ENCODE peak calls at places on chromosomes 11 and 22, in four cellular contexts. V is adrenal gland; A is GM23248; U is CD4-positive, alpha-beta memory T cell. M is an unnamed sample. For H3K9me3, the result is how much of the 10 kb centered on the place peaks cover.

GRCh38 chr11:33899383-33900037 is 7.6 kb upstream of the LMO2 start:
- DNase-seq in U (no peak), A (peak), V (peak), M (no peak)

GRCh38 chr11:108253176-108253575 is 30.3 kb downstream of the ATM start:
- DNase-seq in U (no peak), A (peak), V (no peak), M (no peak)

GRCh38 chr11:555500-556174 is 4.9 kb downstream of the LMNTD2 start:
- DNase-seq in V (no peak), A (no peak), U (no peak), M (no peak)

GRCh38 chr11:20790622-20791021 is 121.2 kb downstream of the NELL1 start:
- DNase-seq in A (no peak), U (no peak), V (no peak), M (no peak)

GRCh38 chr11:69123593-69124545 is 31.9 kb upstream of the SMIM38 start:
- DNase-seq in U (no peak), V (no peak), A (no peak), M (no peak)

GRCh38 chr11:123543796-123544195 is 110.6 kb downstream of the SCN3B start:
- DNase-seq in A (peak), U (no peak), V (peak), M (no peak)

GRCh38 chr11:36177837-36178236 is 111.4 kb downstream of the COMMD9 start:
- DNase-seq in U (no peak), A (no peak), V (no peak), M (no peak)

GRCh38 chr11:129969973-129970372 is 32.7 kb downstream of the PRDM10 start:
- DNase-seq in V (no peak), U (no peak), A (no peak), M (no peak)

GRCh38 chr11:131889146-131889577 is 518.7 kb downstream of the NTM start:
- DNase-seq in U (no peak), V (no peak), A (peak), M (no peak)

GRCh38 chr11:123719452-123719851 is 22.0 kb downstream of the ZNF202 start:
- DNase-seq in A (peak), U (no peak), V (no peak), M (no peak)

GRCh38 chr11:129814244-129814992 is 1.2 kb upstream of the TMEM45B start:
- DNase-seq in A (no peak), U (peak), V (no peak), M (peak)

GRCh38 chr11:107651672-107652071 is 60.2 kb downstream of the SLN start:
- DNase-seq in V (no peak), A (peak), U (no peak), M (no peak)

GRCh38 chr11:111441443-111441842 is 62.4 kb upstream of the POU2AF1 start:
- DNase-seq in U (no peak), A (peak), V (no peak), M (no peak)

GRCh38 chr22:38199826-38200559 is 1.8 kb upstream of the MAFF start:
- DNase-seq in U (no peak), A (no peak), V (no peak), M (no peak)

GRCh38 chr11:2647167-2647566 is 52.6 kb downstream of the KCNQ1OT1 start:
- DNase-seq in A (no peak), V (no peak), U (no peak), M (no peak)
- H3K9me3 ChIP-seq in A (under half), V (half or more), U (under half), M (under half)

GRCh38 chr11:134502153-134502550 is 90.1 kb upstream of the B3GAT1 start:
- DNase-seq in A (no peak), V (peak), U (no peak), M (no peak)
- H3K9me3 ChIP-seq in A (under half), V (under half), U (under half), M (under half)

DNA sequence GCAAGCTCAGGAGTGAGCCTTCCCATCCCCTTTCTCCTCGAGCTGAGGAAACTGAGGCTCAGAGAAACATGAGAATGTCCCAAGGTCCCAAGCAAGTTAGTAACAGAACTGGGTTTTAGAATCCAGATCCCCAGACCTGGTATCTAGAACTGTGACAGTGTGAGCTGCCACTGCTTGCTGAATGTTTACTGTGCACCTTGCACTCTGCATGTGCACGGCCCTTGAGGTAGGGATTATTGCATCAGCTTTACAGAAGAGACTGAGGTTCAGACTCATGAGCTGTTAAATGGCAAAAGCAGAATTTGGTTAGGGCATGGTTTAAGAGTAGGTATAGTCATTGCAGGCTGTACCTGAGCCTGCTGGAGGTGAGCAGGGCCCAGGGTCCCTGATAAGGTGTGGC is 3.8 kb upstream of the MPPED1 start:
- DNase-seq in U (no peak), V (no peak), A (no peak), M (no peak)
- H3K9me3 ChIP-seq in U (under half), V (under half), A (under half), M (under half)

GRCh38 chr11:38530226-38530625 is 1932.2 kb upstream of the RAG2 start:
- DNase-seq in V (no peak), A (no peak), U (no peak), M (no peak)

DNA sequence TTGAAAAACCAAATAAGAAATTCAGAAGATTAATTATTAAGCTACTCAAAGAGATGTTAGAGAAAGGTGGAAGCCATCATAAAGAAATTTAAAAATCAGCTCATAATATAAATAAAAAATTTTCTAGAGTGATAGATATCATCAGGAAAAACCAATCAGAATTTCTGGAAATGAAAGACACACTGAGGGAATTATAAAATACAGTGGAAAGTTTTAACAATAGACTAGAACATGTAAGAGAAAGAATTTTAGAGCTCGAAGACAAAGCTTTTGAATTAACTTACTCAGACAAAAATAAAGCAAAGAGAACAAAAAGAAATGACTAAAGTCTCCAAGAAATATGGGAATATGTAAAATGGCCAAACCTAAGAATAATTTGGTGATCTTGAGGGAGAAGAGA is 1926.9 kb upstream of the RAG2 start:
- DNase-seq in U (no peak), A (no peak), V (no peak), M (no peak)
- H3K9me3 ChIP-seq in U (under half), A (under half), V (under half), M (under half)

GRCh38 chr11:58837707-58838388 is 6.7 kb downstream of the GLYATL2 start:
- DNase-seq in U (no peak), A (no peak), V (no peak), M (no peak)
- H3K9me3 ChIP-seq in U (under half), A (under half), V (under half), M (under half)

GRCh38 chr22:49076300-49077035 is 751.2 kb downstream of the BRD1 start:
- DNase-seq in V (no peak), A (no peak), U (no peak), M (no peak)

GRCh38 chr22:49077036-49077393 is 750.7 kb downstream of the BRD1 start:
- DNase-seq in V (no peak), U (no peak), A (no peak), M (no peak)

GRCh38 chr22:49078076-49078710 is 749.5 kb downstream of the BRD1 start:
- DNase-seq in A (no peak), V (no peak), U (no peak), M (no peak)

GRCh38 chr22:49079027-49079725 is 748.5 kb downstream of the BRD1 start:
- DNase-seq in U (no peak), A (no peak), V (no peak), M (no peak)

DNA sequence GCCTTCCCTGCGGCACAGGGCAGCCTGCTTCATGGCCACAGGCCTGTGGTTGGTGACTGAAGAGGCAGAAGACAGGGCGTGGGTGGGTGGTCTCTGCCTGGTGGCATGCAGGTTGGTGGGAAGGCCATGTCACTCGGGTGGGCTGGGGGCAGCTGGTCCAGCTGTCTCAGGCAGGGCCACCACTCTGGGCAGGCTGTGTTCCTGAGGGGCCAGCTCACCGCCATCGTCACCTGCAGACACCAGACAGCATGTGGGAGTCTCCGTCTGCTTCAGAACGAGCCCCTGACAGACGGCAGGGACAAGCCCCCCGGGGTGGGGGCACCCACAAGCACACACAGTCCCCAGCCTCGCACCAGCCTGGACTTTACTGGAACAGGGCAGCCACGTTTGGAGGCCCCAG is 750.1 kb downstream of the BRD1 start:
- DNase-seq in U (no peak), A (no peak), V (no peak), M (no peak)
- H3K9me3 ChIP-seq in U (under half), A (under half), V (under half), M (under half)

M was measured in T-helper 17 cell.